ENCODE peak calls at places on chromosomes 7 and 10, in seven cellular contexts. I is K562, W is GM12891, C is HepG2, A is GM12878, Q is H1, M is SK-N-SH. J is an unnamed sample.

GRCh38 chr7:39566056-39566921 is at the start of gene YAE1:
- DNase-seq in M (peak), A (peak), W (peak), I (peak), Q (peak), C (peak), J (peak)

GRCh38 chr7:139541600-139542307 is 18.3 kb downstream of the CLEC2L start:
- DNase-seq in A (no peak), Q (no peak), I (no peak), M (peak), W (no peak), C (no peak), J (no peak)

GRCh38 chr10:65365878-65366277 is 1560.0 kb upstream of the LRRTM3 start:
- DNase-seq in A (no peak), M (no peak), Q (no peak), I (no peak), C (no peak), W (no peak), J (no peak)

GRCh38 chr10:62647375-62648092 is 157.0 kb upstream of the ADO start:
- DNase-seq in W (no peak), C (no peak), M (no peak), I (no peak), A (no peak), Q (no peak), J (no peak)

GRCh38 chr10:69220510-69220909 is 378 bp downstream of the HKDC1 start:
- DNase-seq in C (peak), A (no peak), W (no peak), I (no peak), M (no peak), Q (no peak), J (no peak)

GRCh38 chr7:18541189-18541870 is 45.8 kb downstream of the HDAC9 start:
- DNase-seq in W (no peak), I (no peak), M (no peak), A (no peak), C (no peak), Q (no peak), J (no peak)

GRCh38 chr7:134062460-134062859 is 64.7 kb upstream of the LRGUK start:
- DNase-seq in Q (no peak), A (no peak), W (no peak), M (no peak), C (no peak), I (no peak), J (no peak)

GRCh38 chr7:107959527-107959898 is 43.4 kb downstream of the LAMB1 start:
- DNase-seq in Q (no peak), M (no peak), A (no peak), C (no peak), I (no peak), W (no peak), J (no peak)

GRCh38 chr10:8776926-8777625 is 722.6 kb downstream of the GATA3 start:
- DNase-seq in A (no peak), Q (no peak), W (no peak), C (no peak), I (no peak), M (no peak), J (no peak)

GRCh38 chr10:24448351-24449009 is 239.5 kb downstream of the KIAA1217 start:
- DNase-seq in W (no peak), Q (no peak), M (no peak), C (no peak), I (no peak), A (no peak), J (no peak)

GRCh38 chr10:13356392-13356791 is 8.3 kb upstream of the SEPHS1 start:
- DNase-seq in A (no peak), I (no peak), C (no peak), W (no peak), M (no peak), Q (no peak), J (no peak)

GRCh38 chr10:24858908-24859270 is 93.5 kb downstream of the PRTFDC1 start:
- DNase-seq in W (no peak), I (no peak), M (no peak), C (no peak), Q (no peak), A (no peak), J (no peak)

GRCh38 chr10:48291190-48291589 is 15.3 kb upstream of the MAPK8 start:
- DNase-seq in W (no peak), A (no peak), Q (no peak), I (peak), M (no peak), C (peak), J (no peak)

GRCh38 chr10:97048649-97049427 is 136.9 kb downstream of the SLIT1 start:
- DNase-seq in I (no peak), M (no peak), C (no peak), A (no peak), Q (no peak), W (no peak), J (no peak)

GRCh38 chr10:61284222-61284890 is 168.8 kb downstream of the TMEM26 start:
- DNase-seq in I (peak), Q (no peak), M (peak), C (peak), A (no peak), W (no peak), J (no peak)
- TF ChIP-seq TAF1 in I (no peak), Q (no peak), M (no peak), C (no peak), A (no peak), W (no peak), J (no peak)

GRCh38 chr10:34535872-34536271 is 279.2 kb downstream of the PARD3 start:
- DNase-seq in I (no peak), C (no peak), Q (no peak), A (no peak), W (no peak), M (no peak), J (no peak)
- TF ChIP-seq POLR2AphosphoS5 in I (no peak), C (no peak), Q (no peak), A (no peak), W (no peak), M (no peak), J (no peak)

DNA sequence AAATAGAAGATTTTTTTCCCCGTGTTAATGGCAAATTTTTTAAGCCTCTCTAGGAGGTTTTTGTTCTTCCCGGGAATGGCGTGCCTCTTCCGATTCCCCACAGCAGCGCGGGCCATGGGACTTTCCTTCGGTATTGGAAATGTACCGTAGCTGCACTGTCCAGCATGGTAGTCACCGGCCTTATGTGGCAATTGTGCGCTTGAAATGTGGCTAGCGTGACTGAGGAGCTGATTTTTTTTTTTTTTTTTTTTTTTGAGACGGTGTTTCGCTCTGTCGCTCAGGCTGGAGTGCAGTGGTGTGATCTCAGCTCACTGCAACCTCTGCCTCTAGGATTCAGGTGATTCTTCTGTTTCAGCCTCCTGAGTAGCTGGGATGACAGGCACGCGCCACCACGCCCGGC is 938 bp upstream of the TCTN3 start:
- DNase-seq in W (no peak), I (no peak), C (no peak), M (no peak), Q (no peak), A (no peak), J (no peak)
- TF ChIP-seq TAF1 in W (no peak), I (no peak), C (no peak), M (no peak), Q (no peak), A (no peak), J (no peak)

DNA sequence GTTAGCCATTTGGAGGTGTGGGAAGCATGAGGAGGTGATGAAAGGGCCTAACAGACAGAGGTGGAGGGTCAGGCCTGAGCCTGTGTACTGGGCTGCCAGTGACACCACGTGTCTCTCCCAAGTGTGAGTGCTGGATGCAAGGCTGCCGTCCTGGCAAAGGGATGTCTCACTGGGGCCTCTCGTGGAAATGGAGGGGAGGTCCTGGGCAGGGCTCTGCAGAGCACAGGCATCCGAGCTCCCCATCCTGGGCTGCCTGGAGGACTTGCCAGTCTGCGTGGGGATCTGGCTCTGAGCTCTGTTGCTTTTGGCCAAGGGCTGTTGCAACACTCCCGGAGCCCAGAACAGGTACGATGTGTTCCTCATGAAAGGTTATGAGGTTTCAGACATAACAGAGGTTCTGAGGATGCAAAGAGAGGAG is 77.3 kb downstream of the GRK5 start:
- DNase-seq in A (no peak), C (no peak), I (no peak), Q (no peak), W (no peak), M (no peak), J (no peak)
- TF ChIP-seq POLR2AphosphoS5 in A (no peak), C (no peak), I (no peak), Q (no peak), W (no peak), M (no peak), J (no peak)

GRCh38 chr7:90705391-90706066 is 109.4 kb downstream of the CDK14 start:
- DNase-seq in Q (no peak), A (no peak), W (no peak), M (no peak), I (no peak), C (no peak), J (no peak)

GRCh38 chr7:90710466-90710850 is 114.3 kb downstream of the CDK14 start:
- DNase-seq in Q (no peak), M (no peak), A (no peak), W (no peak), I (no peak), C (no peak), J (no peak)

GRCh38 chr7:90706067-90706716 is 110.1 kb downstream of the CDK14 start:
- DNase-seq in Q (no peak), W (no peak), I (no peak), C (peak), A (no peak), M (no peak), J (no peak)

GRCh38 chr7:90709501-90710465 is 113.7 kb downstream of the CDK14 start:
- DNase-seq in W (no peak), M (no peak), A (no peak), I (no peak), Q (no peak), C (no peak), J (no peak)

DNA sequence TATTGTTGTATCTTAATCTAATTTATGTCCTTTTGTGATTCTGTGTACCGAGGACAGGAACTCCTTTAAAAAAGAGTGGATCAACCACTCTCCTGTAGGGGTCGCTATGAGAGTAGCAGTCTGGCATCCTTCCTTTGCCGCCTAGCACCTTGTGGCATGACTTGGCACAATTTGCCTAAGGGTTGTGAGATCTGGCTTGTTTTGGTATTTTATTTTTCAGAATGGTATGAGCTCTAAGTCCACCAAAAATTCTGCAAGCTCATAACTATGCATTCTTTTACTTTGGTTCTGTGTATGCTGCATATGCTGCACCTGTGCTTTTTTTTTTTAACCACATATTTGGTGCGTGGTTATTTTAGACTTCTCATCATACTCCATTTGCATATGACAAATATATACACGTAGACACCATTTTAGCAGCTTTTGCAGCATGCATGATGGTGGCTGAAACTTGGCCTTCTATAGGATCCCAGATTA is 112.8 kb downstream of the CDK14 start:
- DNase-seq in I (no peak), W (no peak), A (peak), M (no peak), C (peak), Q (peak), J (no peak)
- TF ChIP-seq TAF1 in I (no peak), W (no peak), A (no peak), M (no peak), C (no peak), Q (no peak), J (no peak)

GRCh38 chr7:117124585-117125220 is 171.4 kb downstream of the ST7 start:
- DNase-seq in A (peak), C (peak), W (no peak), Q (no peak), I (peak), M (peak), J (no peak)
- TF ChIP-seq POLR2AphosphoS5 in A (no peak), C (no peak), W (peak), Q (no peak), I (peak), M (peak), J (no peak)

DNA sequence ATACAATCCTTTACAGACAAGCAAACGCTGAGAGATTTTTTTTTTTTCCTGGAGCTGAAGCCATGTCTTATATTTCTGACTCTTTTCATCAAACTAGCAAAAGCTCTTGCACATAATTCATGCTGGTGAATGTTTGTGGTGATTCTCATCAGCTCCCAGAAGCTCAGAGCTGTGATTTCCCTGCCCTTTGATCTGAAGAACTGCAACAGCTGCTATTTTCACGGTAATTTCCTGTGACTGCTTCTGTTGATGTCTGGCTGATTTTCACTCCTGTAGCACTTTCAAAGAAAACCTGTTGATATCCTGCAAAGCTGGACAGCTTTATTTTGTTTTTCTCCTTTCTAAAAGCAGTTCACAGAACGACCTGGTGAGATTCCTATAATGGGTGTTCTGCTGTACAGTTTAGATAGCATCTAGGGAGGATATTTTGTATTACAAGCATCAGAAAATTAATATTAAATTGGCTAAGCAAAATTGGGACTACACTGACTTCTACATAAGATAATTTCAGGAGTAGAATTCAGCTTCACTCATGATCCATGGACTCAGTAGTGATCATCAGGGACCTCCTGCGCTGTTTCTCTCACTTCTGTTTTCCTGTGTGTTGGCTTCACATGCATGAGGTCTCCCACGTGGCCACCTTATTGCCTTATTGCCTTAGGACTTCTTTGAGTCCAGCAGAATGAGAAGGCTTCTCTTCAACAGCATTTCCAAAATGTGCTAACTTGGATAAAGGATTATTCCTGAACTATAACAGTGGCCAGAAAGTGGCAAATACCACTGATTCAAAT is 1111.6 kb upstream of the SORCS1 start:
- DNase-seq in A (no peak), I (no peak), C (no peak), M (no peak), Q (no peak), W (no peak), J (no peak)
- TF ChIP-seq TAF1 in A (no peak), I (no peak), C (no peak), M (no peak), Q (no peak), W (no peak), J (no peak)

GRCh38 chr7:149714910-149715471 is 58.4 kb downstream of the ZNF467 start:
- DNase-seq in A (no peak), I (no peak), M (no peak), W (no peak), C (no peak), Q (no peak), J (no peak)
- TF ChIP-seq POLR2AphosphoS5 in A (no peak), I (peak), M (no peak), W (no peak), C (no peak), Q (peak), J (no peak)

DNA sequence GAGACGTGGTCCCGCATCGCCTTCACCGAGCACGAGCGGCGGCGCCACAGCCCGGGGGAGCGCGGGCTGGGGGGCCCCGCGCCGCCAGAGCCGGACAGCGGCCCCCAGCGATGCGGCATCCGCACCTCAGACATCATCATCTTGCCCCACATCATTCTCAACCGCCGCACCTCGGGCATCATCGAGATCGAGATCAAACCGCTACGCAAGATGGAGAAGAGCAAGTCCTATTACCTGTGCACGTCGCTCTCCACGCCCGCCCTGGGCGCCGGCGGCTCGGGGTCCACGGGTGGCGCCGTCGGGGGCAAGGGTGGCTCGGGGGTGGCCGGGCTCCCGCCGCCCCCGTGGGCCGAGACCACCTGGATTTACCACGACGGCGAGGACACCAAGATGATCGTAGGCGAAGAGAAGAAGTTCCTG is 733 bp downstream of the CNNM2 start:
- DNase-seq in C (peak), I (peak), A (no peak), M (no peak), Q (no peak), W (no peak), J (peak)
- TF ChIP-seq TAF1 in C (no peak), I (no peak), A (no peak), M (no peak), Q (no peak), W (no peak), J (no peak)

J was measured in GM12892.